ENCODE peak calls at places on chromosomes 3 and 15, in five cellular contexts. Q is H54; O is nephron progenitor cell; M is stimulated activated CD8-positive, alpha-beta memory T cell treated with anti-CD3 and anti-CD28 coated beads, Interleukin-15, amount 100 ng/mL, for 1 hour; L is CD4-positive, alpha-beta T cell. R is an unnamed sample.
A peak's percentile ranks its signal among the peaks of the same experiment; 100 is the strongest.

GRCh38 chr3:179276743-179277142 is 25.8 kb upstream of the KCNMB3 start:
- DNase-seq in L (no peak), M (no peak), Q (no peak), O (no peak), R (no peak)

GRCh38 chr3:139309880-139310279 is 33.9 kb upstream of the MRPS22 start:
- DNase-seq in Q (peak; percentile 47), O (no peak), L (no peak), M (no peak), R (no peak)

GRCh38 chr3:10926831-10927521 is 65.6 kb upstream of the SLC6A1 start:
- DNase-seq in O (no peak), M (no peak), L (no peak), Q (no peak), R (no peak)

GRCh38 chr3:41768363-41768762 is 193.5 kb downstream of the ULK4 start:
- DNase-seq in M (no peak), O (no peak), L (no peak), Q (no peak), R (no peak)

GRCh38 chr15:71634820-71635219 is 175.5 kb upstream of the NR2E3 start:
- DNase-seq in L (no peak), Q (no peak), O (no peak), M (no peak), R (no peak)

GRCh38 chr3:55842204-55842603 is 355.1 kb upstream of the WNT5A start:
- DNase-seq in Q (no peak), O (no peak), L (no peak), M (no peak), R (no peak)

GRCh38 chr15:100131321-100132224 is 210.2 kb downstream of the ADAMTS17 start:
- DNase-seq in L (peak; percentile 6), O (peak; percentile 17), Q (no peak), M (no peak), R (no peak)

GRCh38 chr3:86774082-86774691 is 216.8 kb downstream of the VGLL3 start:
- DNase-seq in Q (no peak), M (no peak), L (no peak), O (no peak), R (peak; percentile 19)

GRCh38 chr15:38809621-38810020 is 245.0 kb upstream of the RASGRP1 start:
- DNase-seq in M (no peak), O (no peak), Q (no peak), L (no peak), R (no peak)

GRCh38 chr3:78221796-78222195 is 1181.9 kb downstream of the ROBO2 start:
- DNase-seq in Q (no peak), L (no peak), O (no peak), M (no peak), R (no peak)

GRCh38 chr15:35540885-35541284 is 5.1 kb downstream of the DPH6 start:
- DNase-seq in Q (no peak), M (no peak), O (no peak), L (no peak), R (no peak)

GRCh38 chr3:173045770-173046382 is 95.2 kb downstream of the SPATA16 start:
- DNase-seq in Q (no peak), L (no peak), M (no peak), O (no peak), R (no peak)

GRCh38 chr15:90211440-90212168 is 10.5 kb downstream of the SEMA4B start:
- DNase-seq in L (no peak), Q (peak; percentile 86), O (no peak), M (no peak), R (no peak)

GRCh38 chr15:85542895-85543331 is 162.5 kb downstream of the AKAP13 start:
- DNase-seq in Q (no peak), O (no peak), L (no peak), M (no peak), R (no peak)

GRCh38 chr3:52533623-52534280 is at the start of gene NT5DC2:
- DNase-seq in Q (peak; percentile 75), M (no peak), O (peak; percentile 87), L (peak; percentile 48), R (peak; percentile 47)

GRCh38 chr3:6709178-6709577 is 151.7 kb upstream of the GRM7 start:
- DNase-seq in O (no peak), L (no peak), Q (no peak), M (no peak), R (no peak)

GRCh38 chr3:10962481-10963036 is 30.0 kb upstream of the SLC6A1 start:
- DNase-seq in Q (no peak), M (no peak), O (no peak), L (no peak), R (no peak)

GRCh38 chr15:71120428-71120944 is 5.2 kb downstream of the THSD4 start:
- DNase-seq in Q (no peak), M (no peak), O (no peak), L (no peak), R (no peak)

R was measured in cerebellar cortex.